ENCODE peak calls at places on chromosomes 11 and 22, in four cellular contexts. Z is HepG2, M is K562, C is GM12878. E is an unnamed sample.
A peak's percentile ranks its signal among the peaks of the same experiment; 100 is the strongest.

GRCh38 chr11:7900686-7901085 is 30.4 kb downstream of the OR10A6 start:
- DNase-seq in M (no peak), Z (no peak), C (no peak), E (no peak)

GRCh38 chr11:134561348-134561720 is 149.3 kb upstream of the B3GAT1 start:
- DNase-seq in M (no peak), C (no peak), Z (no peak), E (no peak)

GRCh38 chr11:67303989-67304411 is 670 bp downstream of the SSH3 start:
- DNase-seq in Z (no peak), M (no peak), C (no peak), E (peak; percentile 42)

GRCh38 chr11:102974552-102975280 is 19.2 kb upstream of the MMP13 start:
- DNase-seq in M (no peak), C (no peak), Z (no peak), E (no peak)

GRCh38 chr11:116275634-116276033 is 497.2 kb downstream of the BUD13 start:
- DNase-seq in M (no peak), C (no peak), Z (no peak), E (no peak)

GRCh38 chr11:12938590-12939247 is 70.4 kb upstream of the RASSF10 start:
- DNase-seq in M (no peak), C (no peak), Z (no peak), E (no peak)

GRCh38 chr11:70517996-70518907 is 119.9 kb downstream of the CTTN start:
- DNase-seq in Z (no peak), M (no peak), C (no peak), E (no peak)

GRCh38 chr11:14190992-14191773 is 167.8 kb downstream of the RRAS2 start:
- DNase-seq in C (no peak), Z (no peak), M (no peak), E (no peak)

GRCh38 chr11:113587318-113587739 is 112.1 kb upstream of the DRD2 start:
- DNase-seq in Z (no peak), M (peak; percentile 54), C (no peak), E (no peak)

DNA sequence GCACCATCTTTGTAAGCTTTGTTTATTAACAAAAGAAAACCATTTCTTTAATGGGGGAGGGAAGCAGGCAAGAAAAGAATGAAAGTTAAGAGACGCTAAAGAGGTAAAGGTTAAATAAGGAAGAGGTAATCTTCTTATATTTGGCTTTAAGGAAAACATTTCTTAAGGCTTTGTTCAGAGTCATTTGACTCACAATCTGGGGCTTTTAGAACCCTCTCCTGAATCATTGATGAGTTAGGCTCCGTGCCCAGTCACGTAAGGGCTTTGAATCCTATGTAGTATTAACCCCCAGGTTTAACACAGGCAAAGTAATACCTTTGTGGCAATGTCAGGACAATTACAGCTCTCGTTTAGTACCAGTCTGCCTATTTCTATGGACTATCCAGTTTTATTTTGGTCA is 26.1 kb downstream of the MADD start:
- DNase-seq in M (no peak), Z (no peak), C (no peak), E (no peak)
- TF ChIP-seq TARDBP in M (no peak), Z (no peak), C (no peak), E (no peak)

GRCh38 chr11:16280256-16280682 is 76.1 kb downstream of the SOX6 start:
- DNase-seq in Z (no peak), M (peak; percentile 97), C (no peak), E (no peak)
- TF ChIP-seq BHLHE40 in Z (no peak), M (peak; percentile 33), C (no peak), E (no peak)

GRCh38 chr22:19121631-19122142 is 525 bp downstream of the DGCR2 start:
- DNase-seq in C (no peak), Z (no peak), M (peak; percentile 88), E (peak; percentile 50)
- TF ChIP-seq SP1 in C (no peak), Z (no peak), M (no peak), E (no peak)

GRCh38 chr11:57638811-57639320 is 10.8 kb downstream of the YPEL4 start:
- DNase-seq in C (no peak), Z (no peak), M (no peak), E (no peak)
- TF ChIP-seq TARDBP in C (no peak), Z (no peak), M (no peak), E (no peak)

GRCh38 chr22:42075277-42075676 is 1.2 kb downstream of the PHETA2 start:
- DNase-seq in M (no peak), Z (no peak), C (no peak), E (no peak)
- TF ChIP-seq BHLHE40 in M (no peak), Z (no peak), C (no peak), E (no peak)

GRCh38 chr22:47565607-47566006 is 803.2 kb downstream of the TBC1D22A start:
- DNase-seq in Z (no peak), M (no peak), C (no peak), E (no peak)
- TF ChIP-seq SP1 in Z (no peak), M (no peak), C (no peak), E (no peak)

GRCh38 chr11:61343792-61344745 is 11.0 kb downstream of the TKFC start:
- DNase-seq in Z (no peak), M (peak; percentile 81), C (no peak), E (no peak)
- TF ChIP-seq TARDBP in Z (no peak), M (no peak), C (no peak), E (no peak)

DNA sequence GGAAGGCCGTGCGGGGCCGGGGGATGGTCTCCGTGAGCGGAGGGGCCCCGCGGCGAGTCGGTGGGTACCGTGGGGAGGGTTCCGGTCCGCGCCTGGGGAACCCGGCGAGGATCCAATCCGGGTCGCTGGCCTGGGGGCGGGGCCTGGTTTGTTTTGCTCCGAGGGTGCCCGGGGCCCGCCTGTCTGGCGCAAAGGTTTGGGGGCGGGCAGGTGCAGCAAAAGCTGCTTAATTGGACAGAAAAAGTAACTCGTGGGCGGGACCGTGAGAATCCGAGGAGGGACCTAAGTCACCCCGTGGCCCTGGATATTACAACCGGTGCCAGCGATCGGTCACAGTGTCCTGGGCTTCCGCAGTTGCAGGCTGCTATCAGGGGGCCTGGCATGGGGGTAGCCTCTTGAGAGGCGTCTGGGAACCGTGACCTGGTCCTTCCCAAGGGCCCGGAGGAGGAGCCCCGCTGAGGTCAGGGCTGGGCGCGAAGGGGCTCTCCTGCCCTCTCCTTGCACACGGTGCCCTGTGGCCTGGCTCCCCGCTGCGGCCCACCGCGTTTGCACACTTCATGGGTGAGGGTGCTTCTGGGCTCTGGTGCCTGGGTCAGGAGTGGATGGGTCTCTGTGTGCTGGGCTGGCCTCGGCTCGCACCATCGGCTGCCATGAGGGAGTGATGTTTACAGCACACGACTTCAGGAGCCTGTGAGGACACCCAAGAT is 1.4 kb downstream of the PNPLA2 start:
- DNase-seq in M (peak; percentile 91), C (no peak), Z (peak; percentile 94), E (peak; percentile 61)
- TF ChIP-seq BHLHE40 in M (no peak), C (peak; percentile 16), Z (no peak), E (no peak)

GRCh38 chr11:18394928-18395734 is 768 bp downstream of the LDHA start:
- DNase-seq in C (no peak), M (peak; percentile 47), Z (no peak), E (no peak)

GRCh38 chr11:18393581-18394299 is 623 bp upstream of the LDHA start:
- DNase-seq in C (no peak), Z (no peak), M (peak; percentile 63), E (no peak)

GRCh38 chr11:18394300-18394927 is at the start of gene LDHA:
- DNase-seq in C (peak; percentile 80), Z (peak; percentile 93), M (peak; percentile 98), E (peak; percentile 91)

GRCh38 chr11:18395735-18396504 is 1.6 kb downstream of the LDHA start:
- DNase-seq in M (peak; percentile 98), Z (peak; percentile 97), C (peak; percentile 86), E (peak; percentile 97)

DNA sequence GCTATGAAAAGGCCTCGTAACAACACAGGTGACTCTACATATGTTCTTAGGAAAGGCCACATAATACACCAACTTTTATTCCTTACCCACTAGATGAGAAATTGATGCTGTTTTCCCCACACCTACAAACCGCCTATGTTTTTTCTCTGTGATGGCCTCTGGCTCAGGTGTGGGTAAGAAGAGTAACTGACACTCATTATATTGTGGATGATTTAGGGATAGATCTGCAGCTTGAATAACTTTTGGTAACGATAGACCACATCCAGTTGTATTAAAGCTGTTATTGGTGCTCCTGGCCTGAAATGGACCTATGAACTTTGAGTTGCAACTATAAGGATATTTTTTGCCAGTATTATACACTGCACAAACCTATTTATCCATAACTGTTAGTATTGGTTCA is 3.6 kb downstream of the LDHA start:
- DNase-seq in M (no peak), C (no peak), Z (no peak), E (no peak)
- TF ChIP-seq SP1 in M (no peak), C (no peak), Z (no peak), E (no peak)

E was measured in HEK293T.